ENCODE peak calls at places on chromosomes 12 and 14, in seven cellular contexts. V is activated gamma-delta T cell treated with Interleukin-2 at 50 U/mL for 16 hours, S is caudate nucleus, W is amniotic stem cell, E is RPMI8226, H is MV-4-11, A is small intestine. U is an unnamed sample.
A peak's percentile ranks its signal among the peaks of the same experiment; 100 is the strongest.

GRCh38 chr12:77995436-77996167 is 164.9 kb downstream of the NAV3 start:
- DNase-seq in V (no peak), S (no peak), W (no peak), E (no peak), H (peak; percentile 29), A (no peak), U (peak; percentile 91)

GRCh38 chr14:69240527-69241173 is 19.3 kb upstream of the GALNT16 start:
- DNase-seq in V (no peak), S (no peak), W (no peak), E (no peak), H (peak; percentile 45), A (no peak), U (no peak)

GRCh38 chr12:75414671-75415070 is 23.8 kb downstream of the GLIPR1L2 start:
- DNase-seq in V (no peak), S (no peak), W (no peak), E (no peak), H (no peak), A (no peak), U (no peak)

GRCh38 chr14:50230601-50231474 is 540 bp downstream of the SOS2 start:
- DNase-seq in V (peak; percentile 19), S (peak; percentile 15), W (peak; percentile 8), E (peak; percentile 29), H (peak; percentile 61), A (peak; percentile 74), U (peak; percentile 64)

GRCh38 chr14:65961004-65961403 is 525.2 kb upstream of the CCDC196 start:
- DNase-seq in V (peak; percentile 50), S (peak; percentile 7), W (no peak), E (peak; percentile 39), H (peak; percentile 73), A (peak; percentile 60), U (peak; percentile 1)

GRCh38 chr12:102880783-102881182 is 36.3 kb downstream of the PAH start:
- DNase-seq in V (no peak), S (no peak), W (no peak), E (no peak), H (no peak), A (no peak), U (no peak)

GRCh38 chr14:54348001-54348611 is 48.7 kb upstream of the CDKN3 start:
- DNase-seq in V (no peak), S (no peak), W (peak; percentile 21), E (peak; percentile 48), H (peak; percentile 37), A (peak; percentile 73), U (peak; percentile 65)

GRCh38 chr14:36702484-36702883 is 40.8 kb downstream of the PAX9 start:
- DNase-seq in V (no peak), S (no peak), W (no peak), E (no peak), H (no peak), A (no peak), U (no peak)

GRCh38 chr12:12539411-12539810 is 23.3 kb downstream of the DUSP16 start:
- DNase-seq in V (no peak), S (no peak), W (no peak), E (no peak), H (no peak), A (peak; percentile 70), U (no peak)

GRCh38 chr12:34601689-34602088 is 579.4 kb downstream of the ALG10 start:
- DNase-seq in V (no peak), S (no peak), W (no peak), E (no peak), H (no peak), A (no peak), U (no peak)